ENCODE peak calls at places on chromosome 2, in seven cellular contexts. F, I, R, U, D, A and C are unnamed samples.

GRCh38 chr2:143716527-143716926 is 587.3 kb downstream of the ARHGAP15 start:
- DNase-seq in F (no peak), I (no peak), R (no peak), U (no peak), D (no peak), A (no peak), C (no peak)

GRCh38 chr2:71926860-71927756 is 220.6 kb downstream of the CYP26B1 start:
- DNase-seq in F (no peak), I (no peak), R (no peak), U (no peak), D (no peak), A (no peak), C (no peak)

GRCh38 chr2:20242727-20243377 is 17.9 kb upstream of the SDC1 start:
- DNase-seq in F (no peak), I (no peak), R (no peak), U (no peak), D (no peak), A (no peak), C (no peak)

GRCh38 chr2:188519133-188519532 is 227.5 kb downstream of the GULP1 start:
- DNase-seq in F (no peak), I (peak; percentile 42), R (no peak), U (no peak), D (no peak), A (no peak), C (no peak)

GRCh38 chr2:172928754-172929153 is 146.9 kb upstream of the MAP3K20 start:
- DNase-seq in F (no peak), I (peak; percentile 60), R (no peak), U (no peak), D (no peak), A (no peak), C (no peak)

GRCh38 chr2:225668606-225669266 is 269.2 kb downstream of the NYAP2 start:
- DNase-seq in F (peak; percentile 53), I (peak; percentile 61), R (no peak), U (no peak), D (peak; percentile 53), A (peak; percentile 44), C (no peak)

GRCh38 chr2:98847853-98848252 is 88.2 kb downstream of the CRACDL start:
- DNase-seq in F (no peak), I (no peak), R (no peak), U (no peak), D (no peak), A (no peak), C (no peak)

GRCh38 chr2:44748-45341 is 1.5 kb downstream of the FAM110C start:
- DNase-seq in F (no peak), I (no peak), R (no peak), U (no peak), D (no peak), A (no peak), C (no peak)

GRCh38 chr2:79580175-79580574 is 67.3 kb downstream of the CTNNA2 start:
- DNase-seq in F (no peak), I (no peak), R (no peak), U (no peak), D (no peak), A (no peak), C (no peak)

GRCh38 chr2:120283649-120284048 is 31.0 kb downstream of the RALB start:
- DNase-seq in F (no peak), I (no peak), R (no peak), U (no peak), D (no peak), A (no peak), C (no peak)

GRCh38 chr2:209960676-209961630 is 41.5 kb upstream of the RPE start:
- DNase-seq in F (peak; percentile 62), I (peak; percentile 21), R (no peak), U (no peak), D (peak; percentile 22), A (peak; percentile 45), C (peak; percentile 10)

GRCh38 chr2:23926289-23926749 is 604 bp downstream of the ATAD2B start:
- DNase-seq in F (peak; percentile 81), I (no peak), R (no peak), U (peak; percentile 79), D (no peak), A (no peak), C (no peak)

GRCh38 chr2:84963692-84964405 is 7.1 kb upstream of the KCMF1 start:
- DNase-seq in F (no peak), I (peak; percentile 85), R (no peak), U (no peak), D (no peak), A (peak; percentile 95), C (no peak)

GRCh38 chr2:182911813-182912517 is 45.5 kb upstream of the FRZB start:
- DNase-seq in F (no peak), I (no peak), R (no peak), U (no peak), D (no peak), A (no peak), C (no peak)

GRCh38 chr2:236565225-236565624 is 4.4 kb upstream of the ACKR3 start:
- DNase-seq in F (no peak), I (no peak), R (no peak), U (no peak), D (no peak), A (peak; percentile 30), C (no peak)

GRCh38 chr2:204468689-204469429 is 76.4 kb upstream of the PARD3B start:
- DNase-seq in F (no peak), I (peak; percentile 89), R (peak; percentile 30), U (no peak), D (no peak), A (no peak), C (no peak)

GRCh38 chr2:75751824-75752468 is 41.2 kb upstream of the GCFC2 start:
- DNase-seq in F (no peak), I (no peak), R (no peak), U (no peak), D (no peak), A (no peak), C (no peak)